ENCODE peak calls at places on chromosomes 6 and 20, in five cellular contexts. One of them, this sample, is unnamed.

GRCh38 chr6:113856571-113857564 is at the start of gene MARCKS:
- DNase-seq in NCI-H146: peak
- DNase-seq in progenitor cell of endocrine pancreas: peak
- DNase-seq in NCI-H460: peak
- DNase-seq in lower leg skin: peak
- DNase-seq in this sample: peak

GRCh38 chr6:128208078-128208477 is 307.2 kb upstream of the THEMIS start:
- DNase-seq in NCI-H146: no peak
- DNase-seq in progenitor cell of endocrine pancreas: no peak
- DNase-seq in NCI-H460: no peak
- DNase-seq in lower leg skin: no peak
- DNase-seq in this sample: peak

GRCh38 chr6:146041282-146041681 is 12.4 kb downstream of the GRM1 start:
- DNase-seq in NCI-H146: no peak
- DNase-seq in progenitor cell of endocrine pancreas: no peak
- DNase-seq in NCI-H460: peak
- DNase-seq in lower leg skin: no peak
- DNase-seq in this sample: peak

GRCh38 chr20:1163105-1163504 is 21.7 kb downstream of the TMEM74B start:
- DNase-seq in NCI-H146: no peak
- DNase-seq in progenitor cell of endocrine pancreas: no peak
- DNase-seq in NCI-H460: no peak
- DNase-seq in lower leg skin: no peak
- DNase-seq in this sample: no peak

GRCh38 chr6:40378071-40378724 is 209.0 kb downstream of the LRFN2 start:
- DNase-seq in NCI-H146: no peak
- DNase-seq in progenitor cell of endocrine pancreas: no peak
- DNase-seq in NCI-H460: no peak
- DNase-seq in lower leg skin: no peak
- DNase-seq in this sample: no peak

GRCh38 chr6:125170376-125170775 is 16.8 kb downstream of the TPD52L1 start:
- DNase-seq in NCI-H146: no peak
- DNase-seq in progenitor cell of endocrine pancreas: no peak
- DNase-seq in NCI-H460: no peak
- DNase-seq in lower leg skin: no peak
- DNase-seq in this sample: no peak

GRCh38 chr6:139587469-139587868 is 213.0 kb upstream of the CITED2 start:
- DNase-seq in NCI-H146: no peak
- DNase-seq in progenitor cell of endocrine pancreas: no peak
- DNase-seq in NCI-H460: peak
- DNase-seq in lower leg skin: no peak
- DNase-seq in this sample: no peak

GRCh38 chr6:81636930-81637568 is 115.4 kb downstream of the TENT5A start:
- DNase-seq in NCI-H146: no peak
- DNase-seq in progenitor cell of endocrine pancreas: no peak
- DNase-seq in NCI-H460: peak
- DNase-seq in lower leg skin: no peak
- DNase-seq in this sample: peak

GRCh38 chr6:42243046-42243445 is 25.4 kb upstream of the MRPS10 start:
- DNase-seq in NCI-H146: no peak
- DNase-seq in progenitor cell of endocrine pancreas: no peak
- DNase-seq in NCI-H460: no peak
- DNase-seq in lower leg skin: no peak
- DNase-seq in this sample: no peak

GRCh38 chr20:17741220-17741619 is 41.5 kb downstream of the BANF2 start:
- DNase-seq in NCI-H146: no peak
- DNase-seq in progenitor cell of endocrine pancreas: no peak
- DNase-seq in NCI-H460: no peak
- DNase-seq in lower leg skin: no peak
- DNase-seq in this sample: no peak

GRCh38 chr6:169211881-169212280 is 41.8 kb downstream of the THBS2 start:
- DNase-seq in NCI-H146: no peak
- DNase-seq in progenitor cell of endocrine pancreas: no peak
- DNase-seq in NCI-H460: no peak
- DNase-seq in lower leg skin: no peak
- DNase-seq in this sample: no peak

GRCh38 chr6:223763-224162 is 68.5 kb upstream of the DUSP22 start:
- DNase-seq in NCI-H146: no peak
- DNase-seq in progenitor cell of endocrine pancreas: no peak
- DNase-seq in NCI-H460: no peak
- DNase-seq in lower leg skin: no peak
- DNase-seq in this sample: no peak

GRCh38 chr6:107665386-107665785 is 158.7 kb downstream of the SCML4 start:
- DNase-seq in NCI-H146: peak
- DNase-seq in progenitor cell of endocrine pancreas: no peak
- DNase-seq in NCI-H460: no peak
- DNase-seq in lower leg skin: no peak
- DNase-seq in this sample: no peak

GRCh38 chr20:6008254-6008653 is 45.6 kb downstream of the LRRN4 start:
- DNase-seq in NCI-H146: no peak
- DNase-seq in progenitor cell of endocrine pancreas: no peak
- DNase-seq in NCI-H460: peak
- DNase-seq in lower leg skin: peak
- DNase-seq in this sample: no peak

GRCh38 chr6:161138545-161139303 is 135.1 kb downstream of the AGPAT4 start:
- DNase-seq in NCI-H146: no peak
- DNase-seq in progenitor cell of endocrine pancreas: no peak
- DNase-seq in NCI-H460: no peak
- DNase-seq in lower leg skin: no peak
- DNase-seq in this sample: no peak

GRCh38 chr20:37345339-37346231 is at the start of gene SRC:
- DNase-seq in NCI-H146: peak
- DNase-seq in progenitor cell of endocrine pancreas: peak
- DNase-seq in NCI-H460: peak
- DNase-seq in lower leg skin: peak
- DNase-seq in this sample: peak

GRCh38 chr6:9507136-9507895 is 907.6 kb downstream of the TFAP2A start:
- DNase-seq in NCI-H146: no peak
- DNase-seq in progenitor cell of endocrine pancreas: no peak
- DNase-seq in NCI-H460: no peak
- DNase-seq in lower leg skin: no peak
- DNase-seq in this sample: no peak

GRCh38 chr6:120355822-120356221 is 978.5 kb downstream of the TBC1D32 start:
- DNase-seq in NCI-H146: no peak
- DNase-seq in progenitor cell of endocrine pancreas: no peak
- DNase-seq in NCI-H460: no peak
- DNase-seq in lower leg skin: no peak
- DNase-seq in this sample: no peak

GRCh38 chr20:47681977-47682812 is 103.1 kb downstream of the SULF2 start:
- DNase-seq in NCI-H146: no peak
- DNase-seq in progenitor cell of endocrine pancreas: no peak
- DNase-seq in NCI-H460: peak
- DNase-seq in lower leg skin: peak
- DNase-seq in this sample: no peak

GRCh38 chr6:101663099-101663498 is 269.6 kb downstream of the GRIK2 start:
- DNase-seq in NCI-H146: peak
- DNase-seq in progenitor cell of endocrine pancreas: no peak
- DNase-seq in NCI-H460: no peak
- DNase-seq in lower leg skin: no peak
- DNase-seq in this sample: no peak

GRCh38 chr6:162069995-162070394 is 657.6 kb downstream of the PRKN start:
- DNase-seq in NCI-H146: no peak
- DNase-seq in progenitor cell of endocrine pancreas: no peak
- DNase-seq in NCI-H460: no peak
- DNase-seq in lower leg skin: no peak
- DNase-seq in this sample: no peak

GRCh38 chr6:161543910-161544309 is 270.0 kb upstream of the AGPAT4 start:
- DNase-seq in NCI-H146: no peak
- DNase-seq in progenitor cell of endocrine pancreas: no peak
- DNase-seq in NCI-H460: no peak
- DNase-seq in lower leg skin: no peak
- DNase-seq in this sample: no peak

GRCh38 chr6:16061833-16062232 is 67.1 kb upstream of the MYLIP start:
- DNase-seq in NCI-H146: no peak
- DNase-seq in progenitor cell of endocrine pancreas: no peak
- DNase-seq in NCI-H460: no peak
- DNase-seq in lower leg skin: no peak
- DNase-seq in this sample: no peak

GRCh38 chr6:28978959-28979561 is 26.1 kb downstream of the ZNF311 start:
- DNase-seq in NCI-H146: no peak
- DNase-seq in progenitor cell of endocrine pancreas: no peak
- DNase-seq in NCI-H460: no peak
- DNase-seq in lower leg skin: no peak
- DNase-seq in this sample: no peak

GRCh38 chr6:133814797-133815196 is 74.1 kb upstream of the TCF21 start:
- DNase-seq in NCI-H146: no peak
- DNase-seq in progenitor cell of endocrine pancreas: no peak
- DNase-seq in NCI-H460: peak
- DNase-seq in lower leg skin: peak
- DNase-seq in this sample: no peak

GRCh38 chr6:51062166-51062722 is 243.6 kb downstream of the TFAP2B start:
- DNase-seq in NCI-H146: no peak
- DNase-seq in progenitor cell of endocrine pancreas: no peak
- DNase-seq in NCI-H460: no peak
- DNase-seq in lower leg skin: no peak
- DNase-seq in this sample: no peak

GRCh38 chr20:14775778-14776177 is 438.4 kb upstream of the FLRT3 start:
- DNase-seq in NCI-H146: no peak
- DNase-seq in progenitor cell of endocrine pancreas: no peak
- DNase-seq in NCI-H460: no peak
- DNase-seq in lower leg skin: peak
- DNase-seq in this sample: peak

GRCh38 chr6:149925253-149925973 is 2.5 kb upstream of the RAET1G start:
- DNase-seq in NCI-H146: no peak
- DNase-seq in progenitor cell of endocrine pancreas: no peak
- DNase-seq in NCI-H460: no peak
- DNase-seq in lower leg skin: no peak
- DNase-seq in this sample: no peak

This sample was measured in HuH-7.